ENCODE peak calls at places on chromosomes 12 and 14, in four cellular contexts. One of them, this sample, is unnamed.

GRCh38 chr12:87266305-87266704 is 762.9 kb downstream of the C12orf50 start:
- DNase-seq in small intestine: peak; percentile 9
- DNase-seq in breast epithelium: no peak
- DNase-seq in CD8-positive, alpha-beta T cell: no peak
- DNase-seq in this sample: no peak

GRCh38 chr12:68267892-68268396 is 14.5 kb upstream of the IL22 start:
- DNase-seq in small intestine: no peak
- DNase-seq in breast epithelium: no peak
- DNase-seq in CD8-positive, alpha-beta T cell: no peak
- DNase-seq in this sample: no peak

GRCh38 chr14:98926802-98927201 is 345.2 kb downstream of the BCL11B start:
- DNase-seq in small intestine: no peak
- DNase-seq in breast epithelium: no peak
- DNase-seq in CD8-positive, alpha-beta T cell: no peak
- DNase-seq in this sample: no peak

GRCh38 chr12:70853326-70853725 is 67.2 kb downstream of the PTPRR start:
- DNase-seq in small intestine: no peak
- DNase-seq in breast epithelium: no peak
- DNase-seq in CD8-positive, alpha-beta T cell: no peak
- DNase-seq in this sample: no peak

GRCh38 chr14:64762044-64763034 is 58.1 kb downstream of the PLEKHG3 start:
- DNase-seq in small intestine: peak; percentile 80
- DNase-seq in breast epithelium: no peak
- DNase-seq in CD8-positive, alpha-beta T cell: peak; percentile 37
- DNase-seq in this sample: peak; percentile 89

GRCh38 chr14:89359477-89360222 is 57.4 kb downstream of the FOXN3 start:
- DNase-seq in small intestine: no peak
- DNase-seq in breast epithelium: no peak
- DNase-seq in CD8-positive, alpha-beta T cell: no peak
- DNase-seq in this sample: no peak

GRCh38 chr12:40446385-40446784 is 221.6 kb downstream of the LRRK2 start:
- DNase-seq in small intestine: no peak
- DNase-seq in breast epithelium: no peak
- DNase-seq in CD8-positive, alpha-beta T cell: no peak
- DNase-seq in this sample: no peak

GRCh38 chr12:112381898-112382796 is at the start of gene HECTD4:
- DNase-seq in small intestine: peak; percentile 90
- DNase-seq in breast epithelium: peak; percentile 92
- DNase-seq in CD8-positive, alpha-beta T cell: peak; percentile 93
- DNase-seq in this sample: peak; percentile 53

GRCh38 chr12:69415471-69416275 is 54.5 kb upstream of the FRS2 start:
- DNase-seq in small intestine: peak; percentile 55
- DNase-seq in breast epithelium: peak; percentile 54
- DNase-seq in CD8-positive, alpha-beta T cell: no peak
- DNase-seq in this sample: peak; percentile 48

GRCh38 chr12:46901464-46902205 is 75.8 kb upstream of the SLC38A4 start:
- DNase-seq in small intestine: no peak
- DNase-seq in breast epithelium: no peak
- DNase-seq in CD8-positive, alpha-beta T cell: no peak
- DNase-seq in this sample: no peak

GRCh38 chr14:74531467-74531866 is 37.9 kb downstream of the ISCA2 start:
- DNase-seq in small intestine: no peak
- DNase-seq in breast epithelium: no peak
- DNase-seq in CD8-positive, alpha-beta T cell: no peak
- DNase-seq in this sample: no peak

GRCh38 chr14:93160353-93160801 is 24.3 kb downstream of the MOAP1 start:
- DNase-seq in small intestine: peak; percentile 21
- DNase-seq in breast epithelium: no peak
- DNase-seq in CD8-positive, alpha-beta T cell: no peak
- DNase-seq in this sample: no peak

GRCh38 chr12:67275380-67275913 is 6.3 kb downstream of the CAND1 start:
- DNase-seq in small intestine: no peak
- DNase-seq in breast epithelium: no peak
- DNase-seq in CD8-positive, alpha-beta T cell: no peak
- DNase-seq in this sample: no peak

GRCh38 chr14:100665518-100666032 is 61.1 kb upstream of the DLK1 start:
- DNase-seq in small intestine: peak; percentile 93
- DNase-seq in breast epithelium: no peak
- DNase-seq in CD8-positive, alpha-beta T cell: no peak
- DNase-seq in this sample: no peak

GRCh38 chr12:95997911-95998510 is 1.9 kb upstream of the HAL start:
- DNase-seq in small intestine: no peak
- DNase-seq in breast epithelium: no peak
- DNase-seq in CD8-positive, alpha-beta T cell: no peak
- DNase-seq in this sample: no peak

GRCh38 chr14:44463386-44464004 is 43.6 kb downstream of the FSCB start:
- DNase-seq in small intestine: no peak
- DNase-seq in breast epithelium: no peak
- DNase-seq in CD8-positive, alpha-beta T cell: no peak
- DNase-seq in this sample: no peak

GRCh38 chr12:31759621-31760459 is 31.0 kb upstream of the AMN1 start:
- DNase-seq in small intestine: no peak
- DNase-seq in breast epithelium: no peak
- DNase-seq in CD8-positive, alpha-beta T cell: no peak
- DNase-seq in this sample: no peak

DNA sequence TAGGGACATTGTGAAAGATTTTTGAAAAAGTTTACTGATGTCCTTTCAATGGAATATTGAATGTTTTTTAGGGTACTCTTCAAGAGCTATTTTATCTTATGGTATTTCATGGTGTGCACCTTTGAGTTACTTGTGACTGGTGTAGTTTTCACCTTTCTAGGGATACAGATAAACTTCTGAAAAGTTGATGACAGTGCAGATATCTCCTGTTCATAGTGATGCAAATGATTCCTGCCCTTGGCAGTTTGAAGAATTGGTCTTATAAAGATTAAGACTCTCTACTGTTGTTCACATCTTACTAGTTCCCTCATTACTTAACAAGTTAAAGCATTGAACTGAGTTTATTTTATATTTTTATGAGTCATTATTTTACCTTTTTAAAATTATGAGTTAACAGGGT is 408.9 kb downstream of the TRHDE start:
- DNase-seq in small intestine: no peak
- DNase-seq in breast epithelium: no peak
- DNase-seq in CD8-positive, alpha-beta T cell: no peak
- DNase-seq in this sample: no peak
- H3K4me3 ChIP-seq in small intestine: no peak overlapping the region
- H3K4me3 ChIP-seq in breast epithelium: no peak overlapping the region
- H3K4me3 ChIP-seq in CD8-positive, alpha-beta T cell: no peak overlapping the region
- H3K4me3 ChIP-seq in this sample: no peak overlapping the region

DNA sequence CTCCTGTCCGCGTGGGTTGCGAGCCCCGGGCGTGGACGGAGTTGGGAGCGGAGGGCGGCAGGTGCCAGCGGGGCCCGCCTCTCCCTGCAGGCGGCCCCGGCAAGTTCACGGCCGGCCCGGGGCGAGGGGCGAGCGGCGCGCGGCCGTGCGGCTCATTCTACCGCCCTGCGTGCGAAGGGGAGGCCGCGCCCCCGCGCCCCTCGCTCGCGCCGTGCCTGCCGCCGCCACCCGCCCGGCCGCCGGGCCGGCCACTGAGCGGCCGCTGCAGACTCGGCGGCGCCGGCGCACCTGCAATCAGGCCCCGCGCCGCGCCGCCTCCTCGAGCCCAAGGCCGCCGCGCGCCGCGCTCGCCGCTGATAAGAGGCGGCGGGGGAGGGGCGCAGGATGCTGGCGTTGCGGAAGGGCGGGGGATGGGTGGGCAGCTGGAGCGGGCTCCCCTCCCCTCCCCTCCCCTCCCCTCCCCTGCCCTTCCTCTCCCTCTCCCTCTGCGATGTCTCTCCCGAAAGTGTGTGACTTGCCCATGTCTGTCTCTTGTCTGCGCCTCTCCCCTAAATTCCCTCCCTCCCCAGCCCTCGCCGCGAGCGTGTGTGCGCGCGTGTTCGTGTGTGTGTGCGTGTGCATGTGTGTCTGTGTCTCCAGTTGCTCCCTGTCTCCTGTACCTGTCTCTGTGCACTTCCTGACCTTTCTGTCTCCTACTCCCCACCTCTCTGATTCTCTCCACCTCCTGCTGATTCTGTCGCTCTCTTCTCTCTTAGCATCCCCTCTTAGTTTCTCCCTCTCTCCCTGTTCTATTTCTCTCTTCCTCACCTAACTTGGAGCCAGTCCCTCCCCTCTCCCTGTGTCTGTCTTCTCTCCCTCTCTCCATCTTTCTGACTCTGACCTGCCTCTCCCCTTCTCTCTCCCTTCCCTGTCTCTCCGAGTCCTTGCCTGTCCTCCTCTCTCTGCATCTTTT is 768.1 kb upstream of the TBX3 start:
- DNase-seq in small intestine: peak; percentile 73
- DNase-seq in breast epithelium: no peak
- DNase-seq in CD8-positive, alpha-beta T cell: no peak
- DNase-seq in this sample: peak; percentile 7
- H3K4me3 ChIP-seq in small intestine: peak overlapping the region; percentile 25
- H3K4me3 ChIP-seq in breast epithelium: peak overlapping the region; percentile 49
- H3K4me3 ChIP-seq in CD8-positive, alpha-beta T cell: no peak overlapping the region
- H3K4me3 ChIP-seq in this sample: peak overlapping the region; percentile 41

GRCh38 chr12:53976172-53976822 is 1.5 kb upstream of the HOTAIR start:
- DNase-seq in small intestine: no peak
- DNase-seq in breast epithelium: no peak
- DNase-seq in CD8-positive, alpha-beta T cell: no peak
- DNase-seq in this sample: no peak
- H3K4me3 ChIP-seq in small intestine: no peak overlapping the region
- H3K4me3 ChIP-seq in breast epithelium: no peak overlapping the region
- H3K4me3 ChIP-seq in CD8-positive, alpha-beta T cell: no peak overlapping the region
- H3K4me3 ChIP-seq in this sample: no peak overlapping the region

DNA sequence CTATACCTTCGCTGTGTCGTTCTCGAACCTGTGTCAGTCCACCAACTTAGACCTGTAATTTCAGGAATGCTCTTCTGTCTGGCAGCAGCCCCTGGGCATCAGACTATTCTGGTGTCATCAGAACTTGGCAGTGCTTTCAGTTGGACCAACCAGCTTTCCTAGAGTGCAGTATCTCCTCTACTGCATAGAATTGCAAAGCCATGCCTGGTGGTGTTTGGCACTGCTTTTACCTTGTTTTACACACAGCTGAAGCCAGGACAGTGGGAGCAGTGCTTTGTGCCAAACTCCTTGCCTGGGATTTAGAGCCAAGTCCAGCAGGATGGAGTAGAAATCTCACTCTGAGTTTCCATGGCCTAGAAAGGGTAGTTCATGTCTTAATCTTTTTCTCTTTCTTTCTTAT is 1.5 kb downstream of the FLVCR2 start:
- DNase-seq in small intestine: no peak
- DNase-seq in breast epithelium: no peak
- DNase-seq in CD8-positive, alpha-beta T cell: no peak
- DNase-seq in this sample: no peak
- H3K4me3 ChIP-seq in small intestine: peak overlapping the region; percentile 88
- H3K4me3 ChIP-seq in breast epithelium: peak overlapping the region; percentile 62
- H3K4me3 ChIP-seq in CD8-positive, alpha-beta T cell: no peak overlapping the region
- H3K4me3 ChIP-seq in this sample: no peak overlapping the region

GRCh38 chr14:77181124-77181602 is 435 bp upstream of the TMEM63C start:
- DNase-seq in small intestine: no peak
- DNase-seq in breast epithelium: no peak
- DNase-seq in CD8-positive, alpha-beta T cell: no peak
- DNase-seq in this sample: no peak
- H3K4me3 ChIP-seq in small intestine: no peak overlapping the region
- H3K4me3 ChIP-seq in breast epithelium: peak overlapping the region; percentile 51
- H3K4me3 ChIP-seq in CD8-positive, alpha-beta T cell: peak overlapping the region; percentile 57
- H3K4me3 ChIP-seq in this sample: peak overlapping the region; percentile 69

GRCh38 chr14:97446087-97446486 is 648.9 kb downstream of the VRK1 start:
- DNase-seq in small intestine: no peak
- DNase-seq in breast epithelium: no peak
- DNase-seq in CD8-positive, alpha-beta T cell: no peak
- DNase-seq in this sample: no peak

GRCh38 chr14:97442363-97442762 is 645.2 kb downstream of the VRK1 start:
- DNase-seq in small intestine: no peak
- DNase-seq in breast epithelium: no peak
- DNase-seq in CD8-positive, alpha-beta T cell: no peak
- DNase-seq in this sample: no peak

GRCh38 chr14:97443412-97443811 is 646.2 kb downstream of the VRK1 start:
- DNase-seq in small intestine: no peak
- DNase-seq in breast epithelium: no peak
- DNase-seq in CD8-positive, alpha-beta T cell: no peak
- DNase-seq in this sample: no peak

GRCh38 chr14:97444248-97444647 is 647.1 kb downstream of the VRK1 start:
- DNase-seq in small intestine: no peak
- DNase-seq in breast epithelium: no peak
- DNase-seq in CD8-positive, alpha-beta T cell: no peak
- DNase-seq in this sample: no peak

DNA sequence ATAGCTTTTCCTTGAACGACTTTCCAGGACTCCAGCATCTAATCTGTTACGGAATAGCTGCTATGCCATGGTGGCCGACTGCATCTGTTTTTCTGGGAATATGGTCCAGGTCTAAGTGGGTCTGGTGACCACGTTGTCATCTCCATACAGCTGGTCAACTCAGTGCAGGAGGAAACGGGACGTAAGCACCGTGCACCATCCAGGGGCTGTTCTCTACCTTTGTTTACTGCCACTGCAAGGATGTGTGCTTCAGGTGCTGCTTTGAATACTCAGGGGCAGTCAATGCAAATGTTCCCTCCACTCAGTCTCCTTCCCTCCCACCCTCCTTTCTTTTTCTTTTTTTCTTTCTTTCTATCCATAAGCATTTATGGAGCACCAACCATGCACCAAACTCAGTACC is 648.2 kb downstream of the VRK1 start:
- DNase-seq in small intestine: no peak
- DNase-seq in breast epithelium: no peak
- DNase-seq in CD8-positive, alpha-beta T cell: no peak
- DNase-seq in this sample: no peak
- H3K4me3 ChIP-seq in small intestine: no peak overlapping the region
- H3K4me3 ChIP-seq in breast epithelium: no peak overlapping the region
- H3K4me3 ChIP-seq in CD8-positive, alpha-beta T cell: no peak overlapping the region
- H3K4me3 ChIP-seq in this sample: no peak overlapping the region

GRCh38 chr14:105075364-105076295 is 10.4 kb upstream of the GPR132 start:
- DNase-seq in small intestine: no peak
- DNase-seq in breast epithelium: no peak
- DNase-seq in CD8-positive, alpha-beta T cell: peak; percentile 32
- DNase-seq in this sample: no peak
- H3K4me3 ChIP-seq in small intestine: no peak overlapping the region
- H3K4me3 ChIP-seq in breast epithelium: peak overlapping the region; percentile 2
- H3K4me3 ChIP-seq in CD8-positive, alpha-beta T cell: no peak overlapping the region
- H3K4me3 ChIP-seq in this sample: no peak overlapping the region

This sample was measured in retinal pigment epithelial cell.